ENCODE peak calls at places on chromosomes 12 and 14, in five cellular contexts. H is sigmoid colon, S is GM06990, X is OCI-LY7, B is adrenal gland. G is an unnamed sample.
A peak's percentile ranks its signal among the peaks of the same experiment; 100 is the strongest.

GRCh38 chr14:94963051-94963450 is 193.1 kb upstream of the GSC start:
- DNase-seq in H (no peak), S (no peak), X (no peak), B (no peak), G (no peak)

GRCh38 chr14:23114669-23115491 is 4.2 kb downstream of the CEBPE start:
- DNase-seq in H (peak; percentile 58), S (no peak), X (no peak), B (peak; percentile 76), G (no peak)

GRCh38 chr14:42224053-42224888 is 617.6 kb downstream of the LRFN5 start:
- DNase-seq in H (no peak), S (no peak), X (peak; percentile 64), B (peak; percentile 71), G (no peak)

GRCh38 chr14:75476274-75476995 is 45.8 kb upstream of the BATF start:
- DNase-seq in H (peak; percentile 85), S (no peak), X (peak; percentile 71), B (no peak), G (no peak)

GRCh38 chr12:47773062-47773857 is at the start of gene SLC48A1:
- DNase-seq in H (peak; percentile 87), S (peak; percentile 80), X (peak; percentile 86), B (peak; percentile 78), G (no peak)

GRCh38 chr14:102584871-102585869 is 7.3 kb upstream of the RCOR1 start:
- DNase-seq in H (no peak), S (no peak), X (no peak), B (no peak), G (no peak)

GRCh38 chr12:27592548-27592947 is 68.5 kb downstream of the PPFIBP1 start:
- DNase-seq in H (peak; percentile 71), S (peak; percentile 17), X (no peak), B (peak; percentile 84), G (no peak)

GRCh38 chr12:124463341-124463861 is 104.0 kb downstream of the NCOR2 start:
- DNase-seq in H (no peak), S (no peak), X (no peak), B (no peak), G (no peak)

GRCh38 chr14:104119119-104119699 is 19.2 kb upstream of the KIF26A start:
- DNase-seq in H (no peak), S (no peak), X (no peak), B (no peak), G (no peak)

GRCh38 chr14:84937449-84937848 is 592.5 kb upstream of the FLRT2 start:
- DNase-seq in H (no peak), S (no peak), X (no peak), B (no peak), G (no peak)

GRCh38 chr14:67623114-67623513 is 3.4 kb downstream of the ARG2 start:
- DNase-seq in H (no peak), S (no peak), X (no peak), B (no peak), G (no peak)

GRCh38 chr12:42936991-42937390 is 347.4 kb upstream of the PRICKLE1 start:
- DNase-seq in H (no peak), S (no peak), X (no peak), B (no peak), G (no peak)

GRCh38 chr12:49720214-49720613 is 13.0 kb upstream of the FMNL3 start:
- DNase-seq in H (no peak), S (no peak), X (peak; percentile 15), B (peak; percentile 54), G (no peak)

GRCh38 chr12:9404031-9404430 is 195.8 kb upstream of the PZP start:
- DNase-seq in H (no peak), S (no peak), X (no peak), B (no peak), G (no peak)

GRCh38 chr14:59101441-59101840 is 87.0 kb upstream of the DAAM1 start:
- DNase-seq in H (no peak), S (no peak), X (no peak), B (no peak), G (no peak)

GRCh38 chr14:61145258-61145902 is 135.8 kb downstream of the TMEM30B start:
- DNase-seq in H (no peak), S (no peak), X (no peak), B (no peak), G (no peak)

GRCh38 chr12:1282670-1283361 is 291.8 kb downstream of the ERC1 start:
- DNase-seq in H (peak; percentile 90), S (no peak), X (no peak), B (peak; percentile 63), G (no peak)

GRCh38 chr12:66707002-66707697 is 28.3 kb upstream of the GRIP1 start:
- DNase-seq in H (no peak), S (no peak), X (no peak), B (no peak), G (no peak)

GRCh38 chr12:16603265-16603915 is 2.6 kb downstream of the LMO3 start:
- DNase-seq in H (no peak), S (no peak), X (no peak), B (no peak), G (no peak)

GRCh38 chr12:32780111-32780510 is 24.4 kb upstream of the YARS2 start:
- DNase-seq in H (no peak), S (no peak), X (no peak), B (no peak), G (no peak)

GRCh38 chr14:36495666-36496065 is 24.4 kb downstream of the NKX2-1 start:
- DNase-seq in H (no peak), S (no peak), X (no peak), B (no peak), G (no peak)

GRCh38 chr12:46470039-46470627 is 97.6 kb upstream of the SLC38A2 start:
- DNase-seq in H (no peak), S (no peak), X (no peak), B (no peak), G (no peak)

GRCh38 chr12:57001448-57001906 is 4.9 kb downstream of the ZBTB39 start:
- DNase-seq in H (peak; percentile 77), S (peak; percentile 36), X (peak; percentile 69), B (peak; percentile 86), G (no peak)

GRCh38 chr14:91883770-91884169 is 16.4 kb upstream of the TC2N start:
- DNase-seq in H (peak; percentile 91), S (no peak), X (no peak), B (peak; percentile 68), G (no peak)

GRCh38 chr12:93115198-93115601 is 186.1 kb upstream of the EEA1 start:
- DNase-seq in H (no peak), S (no peak), X (no peak), B (no peak), G (no peak)

GRCh38 chr14:58783801-58784511 is 146.2 kb downstream of the DACT1 start:
- DNase-seq in H (no peak), S (no peak), X (no peak), B (no peak), G (no peak)

GRCh38 chr12:22377731-22378496 is 43.4 kb upstream of the ST8SIA1 start:
- DNase-seq in H (no peak), S (no peak), X (no peak), B (no peak), G (no peak)

GRCh38 chr14:100770605-100771120 is 44.0 kb downstream of the DLK1 start:
- DNase-seq in H (peak; percentile 44), S (no peak), X (no peak), B (no peak), G (no peak)

GRCh38 chr12:110466791-110467190 is 1.3 kb downstream of the GPN3 start:
- DNase-seq in H (no peak), S (no peak), X (no peak), B (peak; percentile 49), G (no peak)
- H3K4me3 ChIP-seq in H (peak overlapping the region; percentile 94), S (peak overlapping the region; percentile 95), X (peak overlapping the region; percentile 95), B (no peak overlapping the region), G (peak overlapping the region; percentile 73)

GRCh38 chr14:34018564-34019244 is 67.8 kb upstream of the EGLN3 start:
- DNase-seq in H (peak; percentile 80), S (peak; percentile 19), X (no peak), B (no peak), G (peak; percentile 44)
- H3K4me3 ChIP-seq in H (no peak overlapping the region), S (no peak overlapping the region), X (no peak overlapping the region), B (no peak overlapping the region), G (peak overlapping the region; percentile 56)

DNA sequence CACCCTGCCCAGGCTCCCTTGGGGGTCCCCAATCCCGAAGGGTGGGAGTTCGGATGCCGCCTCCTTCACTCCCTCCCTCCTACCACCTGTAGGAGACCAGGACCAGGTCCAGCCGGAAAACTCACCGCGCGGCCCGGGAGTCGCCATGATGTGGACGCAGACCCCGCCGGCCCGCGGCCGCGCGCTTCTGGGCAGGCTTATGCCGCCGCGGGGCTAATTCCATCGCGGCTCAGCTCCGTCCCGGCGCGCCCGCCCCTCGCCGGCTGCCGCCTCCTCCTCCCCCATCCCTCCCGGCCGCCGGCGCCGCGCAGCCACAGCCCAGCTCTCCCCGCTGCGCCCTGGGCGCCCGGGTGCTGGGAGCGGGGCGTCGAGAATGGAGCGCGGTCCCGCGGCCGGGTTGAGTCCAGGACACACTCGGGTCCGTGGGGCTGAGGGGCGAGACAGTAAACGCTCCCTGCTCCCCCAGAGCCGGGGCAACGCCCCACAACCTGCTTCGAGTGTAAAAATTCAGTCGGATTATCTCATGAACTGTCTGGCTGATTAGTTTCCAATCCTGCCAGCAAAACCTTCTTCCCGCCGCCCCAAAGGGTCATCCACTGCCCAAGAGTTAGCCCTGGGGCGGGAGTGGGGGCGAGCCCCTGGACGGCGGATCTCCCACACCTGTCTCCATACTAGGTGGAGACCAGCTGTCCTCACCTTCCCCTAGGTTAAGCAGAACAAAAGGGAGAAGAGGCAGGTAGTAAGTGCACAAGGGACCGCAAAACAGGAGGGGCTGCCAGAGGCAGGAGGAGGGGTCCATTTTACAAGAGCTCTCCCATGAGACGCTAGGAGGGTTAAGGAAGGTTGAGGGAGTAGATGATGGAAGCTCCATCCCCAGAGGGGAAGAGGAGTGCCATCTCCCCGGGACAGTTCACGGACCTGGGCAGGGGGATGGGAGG is at the start of gene ANO2:
- DNase-seq in H (no peak), S (no peak), X (no peak), B (no peak), G (no peak)
- H3K4me3 ChIP-seq in H (peak within 1 kb of the TSS; percentile 46), S (no peak within 1 kb of the TSS), X (no peak within 1 kb of the TSS), B (peak within 1 kb of the TSS; percentile 42), G (no peak within 1 kb of the TSS)

GRCh38 chr12:70918321-70918720 is 2.2 kb downstream of the PTPRR start:
- DNase-seq in H (no peak), S (no peak), X (no peak), B (no peak), G (no peak)

GRCh38 chr12:70919161-70919560 is 1.4 kb downstream of the PTPRR start:
- DNase-seq in H (no peak), S (no peak), X (no peak), B (no peak), G (no peak)

GRCh38 chr12:70920891-70921290 is 353 bp upstream of the PTPRR start:
- DNase-seq in H (no peak), S (no peak), X (no peak), B (no peak), G (no peak)

GRCh38 chr12:70919597-70920035 is 922 bp downstream of the PTPRR start:
- DNase-seq in H (no peak), S (no peak), X (no peak), B (no peak), G (no peak)

DNA sequence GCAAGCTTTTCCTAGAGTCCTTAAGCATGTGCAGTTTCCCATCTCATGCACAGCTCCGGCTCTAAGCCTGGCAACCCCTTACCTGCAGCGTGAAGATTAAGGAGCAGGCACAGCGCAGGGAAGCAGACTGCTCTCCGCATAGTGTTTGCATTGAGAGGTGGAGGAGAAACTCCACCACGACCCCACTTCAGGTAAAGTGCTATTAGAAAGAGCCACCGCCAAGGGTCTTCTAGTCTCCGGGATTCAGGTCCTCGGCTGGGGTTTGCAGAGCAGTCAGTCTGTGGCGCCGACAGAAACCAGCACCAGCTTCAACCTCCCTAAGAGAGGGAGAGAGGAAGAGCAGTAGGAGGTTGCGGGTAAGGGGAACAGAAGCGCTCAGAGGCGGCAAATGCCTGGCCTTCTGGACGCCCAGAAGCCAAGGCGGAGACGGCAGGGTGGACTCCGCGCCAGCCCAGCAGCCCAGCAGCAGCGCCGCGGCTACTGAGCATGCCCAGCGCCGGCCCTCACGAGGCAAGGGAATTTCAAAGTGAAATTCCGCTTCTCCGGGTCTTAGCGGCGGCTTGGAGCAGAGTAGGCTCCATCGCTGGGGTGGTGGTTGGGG is at the start of gene PTPRR:
- DNase-seq in H (no peak), S (no peak), X (no peak), B (peak; percentile 52), G (no peak)
- H3K4me3 ChIP-seq in H (no peak within 1 kb of the TSS), S (no peak within 1 kb of the TSS), X (no peak within 1 kb of the TSS), B (no peak within 1 kb of the TSS), G (no peak within 1 kb of the TSS)

G was measured in GM12864.